ENCODE peak calls at places on chromosomes 3 and 15, in six cellular contexts. N is H1; G is sigmoid colon; J is kidney; M is CD8-positive, alpha-beta T cell; K is RWPE1. E is an unnamed sample.

GRCh38 chr3:67678665-67679064 is 24.3 kb upstream of the SUCLG2 start:
- DNase-seq in N (no peak), G (no peak), J (no peak), M (no peak), K (no peak), E (no peak)

GRCh38 chr3:104519968-104520655 is 846.6 kb upstream of the ALCAM start:
- DNase-seq in N (no peak), G (no peak), J (no peak), M (no peak), K (no peak), E (no peak)

GRCh38 chr15:96054029-96054428 is 276.5 kb upstream of the NR2F2 start:
- DNase-seq in N (no peak), G (no peak), J (no peak), M (no peak), K (no peak), E (no peak)

GRCh38 chr15:62447742-62448141 is 282.7 kb upstream of the C2CD4B start:
- DNase-seq in N (no peak), G (no peak), J (no peak), M (no peak), K (no peak), E (no peak)

GRCh38 chr3:1118074-1118473 is 25.2 kb downstream of the CNTN6 start:
- DNase-seq in N (no peak), G (no peak), J (no peak), M (no peak), K (peak), E (no peak)

GRCh38 chr3:100257601-100258000 is 3.2 kb upstream of the TBC1D23 start:
- DNase-seq in N (no peak), G (no peak), J (no peak), M (no peak), K (no peak), E (no peak)

GRCh38 chr3:179962617-179963387 is 73.9 kb downstream of the PEX5L start:
- DNase-seq in N (no peak), G (no peak), J (no peak), M (no peak), K (no peak), E (no peak)

GRCh38 chr15:41804361-41804760 is 23.5 kb upstream of the JMJD7 start:
- DNase-seq in N (no peak), G (peak), J (no peak), M (no peak), K (peak), E (no peak)

GRCh38 chr15:77907824-77908751 is 169.4 kb downstream of the TBC1D2B start:
- DNase-seq in N (no peak), G (peak), J (peak), M (no peak), K (no peak), E (peak)

GRCh38 chr3:47432673-47433072 is 43.1 kb downstream of the SCAP start:
- DNase-seq in N (no peak), G (no peak), J (no peak), M (no peak), K (no peak), E (no peak)

GRCh38 chr15:22930782-22931484 is 49.2 kb downstream of the CYFIP1 start:
- DNase-seq in N (no peak), G (no peak), J (no peak), M (no peak), K (peak), E (peak)

GRCh38 chr3:47578119-47578630 is 490 bp downstream of the CSPG5 start:
- DNase-seq in N (no peak), G (no peak), J (peak), M (no peak), K (peak), E (peak)

GRCh38 chr3:170059447-170059846 is 21.7 kb downstream of the GPR160 start:
- DNase-seq in N (no peak), G (no peak), J (no peak), M (no peak), K (no peak), E (no peak)

GRCh38 chr15:39132071-39132470 is 448.8 kb upstream of the THBS1 start:
- DNase-seq in N (no peak), G (no peak), J (no peak), M (no peak), K (no peak), E (no peak)

GRCh38 chr15:63469190-63469589 is 35.2 kb upstream of the USP3 start:
- DNase-seq in N (no peak), G (no peak), J (no peak), M (no peak), K (no peak), E (no peak)

GRCh38 chr3:27713435-27713880 is 8.7 kb downstream of the EOMES start:
- DNase-seq in N (no peak), G (no peak), J (no peak), M (no peak), K (no peak), E (peak)

GRCh38 chr3:188707396-188708288 is 464.1 kb upstream of the TPRG1 start:
- DNase-seq in N (no peak), G (no peak), J (no peak), M (no peak), K (no peak), E (no peak)

GRCh38 chr3:143825513-143825912 is 22.8 kb downstream of the SLC9A9 start:
- DNase-seq in N (no peak), G (no peak), J (no peak), M (no peak), K (no peak), E (no peak)

GRCh38 chr3:27509376-27509775 is 25.2 kb upstream of the SLC4A7 start:
- DNase-seq in N (no peak), G (no peak), J (no peak), M (no peak), K (no peak), E (no peak)

GRCh38 chr3:184645304-184645703 is 66.6 kb downstream of the MAGEF1 start:
- DNase-seq in N (no peak), G (no peak), J (no peak), M (no peak), K (no peak), E (no peak)

GRCh38 chr3:71064976-71065763 is 518.4 kb downstream of the FOXP1 start:
- DNase-seq in N (no peak), G (peak), J (peak), M (peak), K (peak), E (peak)

GRCh38 chr15:49953421-49953820 is 165.6 kb downstream of the ATP8B4 start:
- DNase-seq in N (no peak), G (no peak), J (no peak), M (no peak), K (no peak), E (no peak)

GRCh38 chr3:168047190-168047795 is 48.4 kb downstream of the GOLIM4 start:
- DNase-seq in N (no peak), G (no peak), J (no peak), M (no peak), K (peak), E (no peak)

GRCh38 chr3:189721873-189722665 is 90.9 kb downstream of the TP63 start:
- DNase-seq in N (no peak), G (no peak), J (no peak), M (no peak), K (no peak), E (no peak)

GRCh38 chr3:151795276-151795675 is 18.6 kb upstream of the AADAC start:
- DNase-seq in N (no peak), G (no peak), J (no peak), M (no peak), K (peak), E (no peak)

GRCh38 chr3:133208184-133208583 is 170.0 kb downstream of the TMEM108 start:
- DNase-seq in N (no peak), G (no peak), J (no peak), M (no peak), K (no peak), E (no peak)

GRCh38 chr15:47273817-47274216 is 443.5 kb upstream of the SEMA6D start:
- DNase-seq in N (no peak), G (no peak), J (no peak), M (no peak), K (no peak), E (no peak)

GRCh38 chr3:39896184-39896583 is 86.8 kb downstream of the MYRIP start:
- DNase-seq in N (no peak), G (no peak), J (no peak), M (no peak), K (no peak), E (no peak)

GRCh38 chr3:48826451-48826850 is 21.2 kb downstream of the PRKAR2A start:
- DNase-seq in N (no peak), G (no peak), J (no peak), M (no peak), K (no peak), E (no peak)

GRCh38 chr15:40756938-40757337 is 1.9 kb upstream of the RMDN3 start:
- DNase-seq in N (no peak), G (no peak), J (peak), M (no peak), K (no peak), E (no peak)

GRCh38 chr15:63198752-63199250 is 9.4 kb downstream of the RAB8B start:
- DNase-seq in N (no peak), G (no peak), J (no peak), M (no peak), K (no peak), E (no peak)

GRCh38 chr3:196772897-196773296 is 33.2 kb downstream of the PAK2 start:
- DNase-seq in N (no peak), G (no peak), J (no peak), M (no peak), K (no peak), E (no peak)

GRCh38 chr3:37458162-37458895 is 283.9 kb upstream of the LRRFIP2 start:
- DNase-seq in N (no peak), G (peak), J (peak), M (no peak), K (no peak), E (no peak)

GRCh38 chr3:170989100-170989648 is 37.3 kb downstream of the SLC2A2 start:
- DNase-seq in N (no peak), G (no peak), J (no peak), M (no peak), K (no peak), E (no peak)

GRCh38 chr3:134007819-134008218 is 21.9 kb downstream of the SLCO2A1 start:
- DNase-seq in N (no peak), G (no peak), J (no peak), M (no peak), K (no peak), E (no peak)

GRCh38 chr3:146469206-146470017 is at the start of gene PLSCR2:
- DNase-seq in N (no peak), G (peak), J (peak), M (peak), K (peak), E (peak)

DNA sequence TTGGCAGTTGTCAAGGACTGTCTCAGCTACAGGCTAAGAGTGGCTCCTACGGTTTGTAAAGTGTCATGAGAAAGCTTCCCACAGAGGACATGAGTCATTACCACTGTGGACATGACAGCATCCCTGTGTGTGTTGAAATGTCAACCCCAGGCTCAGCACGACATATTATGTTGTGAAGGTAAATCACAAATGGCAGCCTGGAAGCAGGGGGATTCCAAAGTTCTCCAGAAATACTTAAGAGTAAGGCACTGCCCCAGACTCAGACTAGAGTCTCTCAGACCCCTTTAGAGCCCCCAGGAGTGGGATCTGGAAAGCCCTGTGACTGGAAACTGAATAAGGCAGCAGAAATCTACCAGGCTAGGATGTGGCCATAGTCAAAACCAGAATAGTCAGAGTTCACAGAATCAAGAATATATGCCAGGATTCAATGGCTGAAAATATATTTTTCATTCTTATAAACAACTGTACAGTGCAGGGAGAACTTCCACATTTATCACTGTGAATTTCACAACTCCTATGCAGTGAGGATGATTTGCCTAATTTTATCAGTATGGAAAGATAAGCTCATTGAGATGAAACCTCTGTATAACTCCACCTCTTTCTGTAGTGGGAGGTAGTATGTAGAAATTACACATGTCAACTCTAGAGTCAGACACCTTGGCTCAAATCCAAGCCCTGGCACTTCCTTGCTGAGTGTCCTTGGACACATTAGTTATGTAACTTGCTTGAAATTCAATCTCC is 237.1 kb upstream of the CFAP20DC start:
- DNase-seq in N (no peak), G (no peak), J (no peak), M (no peak), K (no peak), E (no peak)
- H3K27ac ChIP-seq in N (no peak), G (no peak), J (no peak), M (no peak), K (no peak), E (no peak)

DNA sequence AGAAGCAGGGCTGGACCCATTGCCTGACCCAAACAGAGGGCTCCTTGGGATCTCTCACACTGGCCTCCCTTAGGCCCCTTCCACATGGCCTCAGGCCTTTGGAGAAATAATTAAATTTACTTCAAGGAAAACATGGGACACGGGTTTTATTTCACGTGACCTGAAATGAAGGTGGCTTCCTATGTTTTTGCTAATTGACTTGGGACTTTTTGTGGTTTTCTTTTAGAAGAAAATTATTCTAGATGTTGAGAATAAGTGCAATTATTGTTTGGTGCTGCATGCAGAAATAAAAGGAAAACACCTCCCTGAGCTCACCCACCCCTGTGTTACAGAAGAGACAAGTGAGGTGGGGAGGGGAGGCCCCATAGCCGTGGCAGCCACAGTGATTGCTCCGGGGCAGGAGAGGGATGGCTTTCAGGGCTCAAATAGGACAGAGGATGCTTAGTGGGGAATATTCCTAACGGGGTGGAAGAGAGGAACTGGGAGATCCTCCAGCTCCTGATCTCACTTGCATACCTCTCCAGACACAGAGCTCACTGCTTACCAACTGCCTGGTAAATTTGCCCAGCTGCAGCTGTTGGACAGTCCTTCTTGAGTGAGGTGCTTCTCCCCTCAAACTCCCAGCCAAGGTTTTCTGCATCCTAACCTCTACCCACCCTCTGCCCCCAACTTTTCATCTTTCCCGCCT is 29.2 kb upstream of the RPL29 start:
- DNase-seq in N (no peak), G (no peak), J (no peak), M (no peak), K (no peak), E (no peak)
- H3K27ac ChIP-seq in N (no peak), G (no peak), J (peak), M (no peak), K (peak), E (no peak)

GRCh38 chr3:194067949-194068362 is 68.0 kb upstream of the HES1 start:
- DNase-seq in N (no peak), G (no peak), J (no peak), M (no peak), K (no peak), E (no peak)

GRCh38 chr3:194062825-194063224 is 73.1 kb upstream of the HES1 start:
- DNase-seq in N (no peak), G (no peak), J (no peak), M (no peak), K (no peak), E (no peak)

GRCh38 chr3:194065119-194065392 is 70.9 kb upstream of the HES1 start:
- DNase-seq in N (no peak), G (no peak), J (no peak), M (no peak), K (no peak), E (no peak)

GRCh38 chr3:194061421-194062029 is 74.4 kb upstream of the HES1 start:
- DNase-seq in N (no peak), G (no peak), J (no peak), M (no peak), K (no peak), E (no peak)

GRCh38 chr3:194064380-194065118 is 71.4 kb upstream of the HES1 start:
- DNase-seq in N (no peak), G (no peak), J (no peak), M (no peak), K (no peak), E (no peak)
- H3K27ac ChIP-seq in N (no peak), G (no peak), J (no peak), M (no peak), K (no peak), E (no peak)

DNA sequence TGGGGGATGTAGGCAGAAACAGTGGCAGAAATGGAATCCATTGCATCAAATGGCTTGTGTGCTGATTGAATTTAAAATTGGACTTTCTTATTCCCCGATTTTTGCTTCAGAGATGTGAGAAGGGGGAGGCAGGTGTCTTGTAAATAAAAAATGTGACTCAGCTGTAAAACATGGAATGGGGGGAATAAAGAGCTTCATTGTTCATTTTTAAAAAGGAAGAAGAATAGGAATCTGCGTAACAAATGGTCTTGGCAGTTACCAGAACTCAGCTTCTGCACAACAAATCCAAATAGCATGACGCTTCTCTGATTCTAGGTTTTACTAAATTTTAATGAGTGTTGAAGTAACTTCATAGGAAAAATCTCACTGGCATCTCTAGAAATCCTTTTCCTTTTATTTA is 323.9 kb upstream of the GBE1 start:
- DNase-seq in N (no peak), G (no peak), J (no peak), M (no peak), K (no peak), E (no peak)
- H3K27ac ChIP-seq in N (no peak), G (no peak), J (no peak), M (no peak), K (no peak), E (no peak)

DNA sequence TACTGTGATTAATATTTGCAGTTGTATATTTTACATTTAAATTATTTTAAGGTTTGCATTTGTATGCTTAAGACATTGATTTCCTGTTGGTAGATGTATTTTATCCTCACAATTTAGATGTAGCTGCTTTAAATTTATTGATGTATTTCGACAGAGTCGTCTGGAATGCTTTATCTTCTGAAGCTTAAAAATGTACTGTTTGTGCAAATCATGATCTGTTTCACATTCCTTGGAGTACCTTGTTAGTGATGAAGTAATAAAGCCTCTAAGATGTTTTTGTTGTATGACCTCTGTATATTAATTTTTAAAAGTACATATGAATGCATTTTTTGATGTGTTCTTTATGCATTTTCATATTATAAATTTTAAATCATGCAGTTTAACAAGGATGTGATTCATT is 1.9 kb downstream of the CHD2 start:
- DNase-seq in N (no peak), G (no peak), J (no peak), M (no peak), K (no peak), E (no peak)
- H3K27ac ChIP-seq in N (no peak), G (peak), J (peak), M (peak), K (no peak), E (peak)

GRCh38 chr15:80172401-80172800 is 19.6 kb downstream of the FAH start:
- DNase-seq in N (no peak), G (no peak), J (no peak), M (no peak), K (no peak), E (no peak)
- H3K27ac ChIP-seq in N (no peak), G (no peak), J (no peak), M (no peak), K (peak), E (no peak)